ENCODE peak calls at places on chromosome 22, in eight cellular contexts. One of them, this sample, is unnamed.

GRCh38 chr22:47143249-47143938 is 380.9 kb downstream of the TBC1D22A start:
- DNase-seq in germinal center: no peak
- DNase-seq in GM23248: no peak
- DNase-seq in kidney glomerular epithelial cell: no peak
- DNase-seq in nephron progenitor cell: no peak
- DNase-seq in non-pigmented ciliary epithelial cell: no peak
- DNase-seq in Calu3: no peak
- DNase-seq in posterior cingulate gyrus: no peak
- DNase-seq in this sample: no peak

GRCh38 chr22:20014526-20015186 is 2.0 kb downstream of the ARVCF start:
- DNase-seq in germinal center: no peak
- DNase-seq in GM23248: no peak
- DNase-seq in kidney glomerular epithelial cell: no peak
- DNase-seq in nephron progenitor cell: no peak
- DNase-seq in non-pigmented ciliary epithelial cell: no peak
- DNase-seq in Calu3: no peak
- DNase-seq in posterior cingulate gyrus: no peak
- DNase-seq in this sample: no peak

GRCh38 chr22:20239063-20239950 is 28.8 kb downstream of the RTN4R start:
- DNase-seq in germinal center: no peak
- DNase-seq in GM23248: peak
- DNase-seq in kidney glomerular epithelial cell: no peak
- DNase-seq in nephron progenitor cell: peak
- DNase-seq in non-pigmented ciliary epithelial cell: no peak
- DNase-seq in Calu3: no peak
- DNase-seq in posterior cingulate gyrus: peak
- DNase-seq in this sample: peak

GRCh38 chr22:40491990-40492631 is 121.7 kb downstream of the SGSM3 start:
- DNase-seq in germinal center: peak
- DNase-seq in GM23248: peak
- DNase-seq in kidney glomerular epithelial cell: no peak
- DNase-seq in nephron progenitor cell: no peak
- DNase-seq in non-pigmented ciliary epithelial cell: no peak
- DNase-seq in Calu3: no peak
- DNase-seq in posterior cingulate gyrus: no peak
- DNase-seq in this sample: peak

GRCh38 chr22:32354360-32355351 is 3.0 kb upstream of the RFPL3 start:
- DNase-seq in germinal center: no peak
- DNase-seq in GM23248: peak
- DNase-seq in kidney glomerular epithelial cell: peak
- DNase-seq in nephron progenitor cell: no peak
- DNase-seq in non-pigmented ciliary epithelial cell: peak
- DNase-seq in Calu3: no peak
- DNase-seq in posterior cingulate gyrus: no peak
- DNase-seq in this sample: peak

GRCh38 chr22:20973634-20974286 is 6.7 kb downstream of the AIFM3 start:
- DNase-seq in germinal center: no peak
- DNase-seq in GM23248: no peak
- DNase-seq in kidney glomerular epithelial cell: no peak
- DNase-seq in nephron progenitor cell: no peak
- DNase-seq in non-pigmented ciliary epithelial cell: no peak
- DNase-seq in Calu3: no peak
- DNase-seq in posterior cingulate gyrus: no peak
- DNase-seq in this sample: no peak

GRCh38 chr22:19807161-19807913 is 46.8 kb downstream of the TBX1 start:
- DNase-seq in germinal center: no peak
- DNase-seq in GM23248: no peak
- DNase-seq in kidney glomerular epithelial cell: no peak
- DNase-seq in nephron progenitor cell: no peak
- DNase-seq in non-pigmented ciliary epithelial cell: no peak
- DNase-seq in Calu3: no peak
- DNase-seq in posterior cingulate gyrus: peak
- DNase-seq in this sample: no peak

GRCh38 chr22:49292909-49293308 is 534.8 kb downstream of the BRD1 start:
- DNase-seq in germinal center: no peak
- DNase-seq in GM23248: no peak
- DNase-seq in kidney glomerular epithelial cell: no peak
- DNase-seq in nephron progenitor cell: no peak
- DNase-seq in non-pigmented ciliary epithelial cell: no peak
- DNase-seq in Calu3: no peak
- DNase-seq in posterior cingulate gyrus: no peak
- DNase-seq in this sample: no peak

GRCh38 chr22:30308518-30309230 is 18.1 kb downstream of the TBC1D10A start:
- DNase-seq in germinal center: peak
- DNase-seq in GM23248: peak
- DNase-seq in kidney glomerular epithelial cell: no peak
- DNase-seq in nephron progenitor cell: no peak
- DNase-seq in non-pigmented ciliary epithelial cell: no peak
- DNase-seq in Calu3: no peak
- DNase-seq in posterior cingulate gyrus: no peak
- DNase-seq in this sample: no peak

GRCh38 chr22:36073476-36073875 is 44.9 kb upstream of the RBFOX2 start:
- DNase-seq in germinal center: no peak
- DNase-seq in GM23248: peak
- DNase-seq in kidney glomerular epithelial cell: no peak
- DNase-seq in nephron progenitor cell: no peak
- DNase-seq in non-pigmented ciliary epithelial cell: no peak
- DNase-seq in Calu3: no peak
- DNase-seq in posterior cingulate gyrus: no peak
- DNase-seq in this sample: no peak

GRCh38 chr22:44729391-44730012 is 22.9 kb upstream of the ARHGAP8 start:
- DNase-seq in germinal center: no peak
- DNase-seq in GM23248: peak
- DNase-seq in kidney glomerular epithelial cell: no peak
- DNase-seq in nephron progenitor cell: no peak
- DNase-seq in non-pigmented ciliary epithelial cell: no peak
- DNase-seq in Calu3: no peak
- DNase-seq in posterior cingulate gyrus: peak
- DNase-seq in this sample: peak

GRCh38 chr22:45096256-45096907 is 67.3 kb upstream of the NUP50 start:
- DNase-seq in germinal center: peak
- DNase-seq in GM23248: peak
- DNase-seq in kidney glomerular epithelial cell: peak
- DNase-seq in nephron progenitor cell: peak
- DNase-seq in non-pigmented ciliary epithelial cell: no peak
- DNase-seq in Calu3: peak
- DNase-seq in posterior cingulate gyrus: peak
- DNase-seq in this sample: peak

GRCh38 chr22:49979587-49980264 is 19.2 kb downstream of the PIM3 start:
- DNase-seq in germinal center: no peak
- DNase-seq in GM23248: peak
- DNase-seq in kidney glomerular epithelial cell: no peak
- DNase-seq in nephron progenitor cell: peak
- DNase-seq in non-pigmented ciliary epithelial cell: no peak
- DNase-seq in Calu3: peak
- DNase-seq in posterior cingulate gyrus: no peak
- DNase-seq in this sample: peak

GRCh38 chr22:37546436-37547248 is 13.6 kb upstream of the CDC42EP1 start:
- DNase-seq in germinal center: no peak
- DNase-seq in GM23248: peak
- DNase-seq in kidney glomerular epithelial cell: no peak
- DNase-seq in nephron progenitor cell: no peak
- DNase-seq in non-pigmented ciliary epithelial cell: no peak
- DNase-seq in Calu3: no peak
- DNase-seq in posterior cingulate gyrus: no peak
- DNase-seq in this sample: no peak

GRCh38 chr22:21807545-21807944 is 59.9 kb downstream of the MAPK1 start:
- DNase-seq in germinal center: no peak
- DNase-seq in GM23248: peak
- DNase-seq in kidney glomerular epithelial cell: no peak
- DNase-seq in nephron progenitor cell: no peak
- DNase-seq in non-pigmented ciliary epithelial cell: no peak
- DNase-seq in Calu3: no peak
- DNase-seq in posterior cingulate gyrus: no peak
- DNase-seq in this sample: no peak

GRCh38 chr22:36056980-36057379 is 28.4 kb upstream of the RBFOX2 start:
- DNase-seq in germinal center: no peak
- DNase-seq in GM23248: peak
- DNase-seq in kidney glomerular epithelial cell: no peak
- DNase-seq in nephron progenitor cell: no peak
- DNase-seq in non-pigmented ciliary epithelial cell: no peak
- DNase-seq in Calu3: no peak
- DNase-seq in posterior cingulate gyrus: no peak
- DNase-seq in this sample: no peak

GRCh38 chr22:42326786-42327185 is 56.3 kb upstream of the TCF20 start:
- DNase-seq in germinal center: no peak
- DNase-seq in GM23248: no peak
- DNase-seq in kidney glomerular epithelial cell: no peak
- DNase-seq in nephron progenitor cell: no peak
- DNase-seq in non-pigmented ciliary epithelial cell: no peak
- DNase-seq in Calu3: no peak
- DNase-seq in posterior cingulate gyrus: no peak
- DNase-seq in this sample: no peak

GRCh38 chr22:50581950-50582561 is 593 bp downstream of the CHKB start:
- DNase-seq in germinal center: no peak
- DNase-seq in GM23248: peak
- DNase-seq in kidney glomerular epithelial cell: no peak
- DNase-seq in nephron progenitor cell: no peak
- DNase-seq in non-pigmented ciliary epithelial cell: no peak
- DNase-seq in Calu3: no peak
- DNase-seq in posterior cingulate gyrus: no peak
- DNase-seq in this sample: peak

GRCh38 chr22:49853981-49854791 is 542 bp downstream of the ZBED4 start:
- DNase-seq in germinal center: peak
- DNase-seq in GM23248: peak
- DNase-seq in kidney glomerular epithelial cell: no peak
- DNase-seq in nephron progenitor cell: peak
- DNase-seq in non-pigmented ciliary epithelial cell: no peak
- DNase-seq in Calu3: peak
- DNase-seq in posterior cingulate gyrus: no peak
- DNase-seq in this sample: peak

GRCh38 chr22:48238966-48239365 is 1476.5 kb downstream of the TBC1D22A start:
- DNase-seq in germinal center: no peak
- DNase-seq in GM23248: no peak
- DNase-seq in kidney glomerular epithelial cell: no peak
- DNase-seq in nephron progenitor cell: no peak
- DNase-seq in non-pigmented ciliary epithelial cell: no peak
- DNase-seq in Calu3: no peak
- DNase-seq in posterior cingulate gyrus: no peak
- DNase-seq in this sample: no peak

GRCh38 chr22:44730490-44731356 is 21.7 kb upstream of the ARHGAP8 start:
- DNase-seq in germinal center: no peak
- DNase-seq in GM23248: peak
- DNase-seq in kidney glomerular epithelial cell: no peak
- DNase-seq in nephron progenitor cell: no peak
- DNase-seq in non-pigmented ciliary epithelial cell: no peak
- DNase-seq in Calu3: no peak
- DNase-seq in posterior cingulate gyrus: no peak
- DNase-seq in this sample: no peak

GRCh38 chr22:40499187-40499753 is 128.9 kb downstream of the SGSM3 start:
- DNase-seq in germinal center: no peak
- DNase-seq in GM23248: peak
- DNase-seq in kidney glomerular epithelial cell: peak
- DNase-seq in nephron progenitor cell: no peak
- DNase-seq in non-pigmented ciliary epithelial cell: peak
- DNase-seq in Calu3: peak
- DNase-seq in posterior cingulate gyrus: no peak
- DNase-seq in this sample: peak

GRCh38 chr22:32202539-32203180 is 2.2 kb downstream of the RFPL2 start:
- DNase-seq in germinal center: peak
- DNase-seq in GM23248: peak
- DNase-seq in kidney glomerular epithelial cell: peak
- DNase-seq in nephron progenitor cell: peak
- DNase-seq in non-pigmented ciliary epithelial cell: no peak
- DNase-seq in Calu3: peak
- DNase-seq in posterior cingulate gyrus: peak
- DNase-seq in this sample: peak

GRCh38 chr22:46849951-46850350 is 87.5 kb downstream of the TBC1D22A start:
- DNase-seq in germinal center: no peak
- DNase-seq in GM23248: no peak
- DNase-seq in kidney glomerular epithelial cell: no peak
- DNase-seq in nephron progenitor cell: no peak
- DNase-seq in non-pigmented ciliary epithelial cell: no peak
- DNase-seq in Calu3: no peak
- DNase-seq in posterior cingulate gyrus: no peak
- DNase-seq in this sample: no peak

GRCh38 chr22:42327462-42328129 is 57.1 kb upstream of the TCF20 start:
- DNase-seq in germinal center: no peak
- DNase-seq in GM23248: no peak
- DNase-seq in kidney glomerular epithelial cell: no peak
- DNase-seq in nephron progenitor cell: no peak
- DNase-seq in non-pigmented ciliary epithelial cell: no peak
- DNase-seq in Calu3: no peak
- DNase-seq in posterior cingulate gyrus: no peak
- DNase-seq in this sample: no peak

GRCh38 chr22:40175571-40176105 is 2.1 kb upstream of the TNRC6B start:
- DNase-seq in germinal center: no peak
- DNase-seq in GM23248: peak
- DNase-seq in kidney glomerular epithelial cell: no peak
- DNase-seq in nephron progenitor cell: no peak
- DNase-seq in non-pigmented ciliary epithelial cell: no peak
- DNase-seq in Calu3: no peak
- DNase-seq in posterior cingulate gyrus: no peak
- DNase-seq in this sample: no peak

GRCh38 chr22:30116362-30117117 is 36.3 kb downstream of the HORMAD2 start:
- DNase-seq in germinal center: no peak
- DNase-seq in GM23248: peak
- DNase-seq in kidney glomerular epithelial cell: peak
- DNase-seq in nephron progenitor cell: no peak
- DNase-seq in non-pigmented ciliary epithelial cell: no peak
- DNase-seq in Calu3: no peak
- DNase-seq in posterior cingulate gyrus: no peak
- DNase-seq in this sample: peak

GRCh38 chr22:41908409-41909289 is 6.2 kb downstream of the SHISA8 start:
- DNase-seq in germinal center: no peak
- DNase-seq in GM23248: no peak
- DNase-seq in kidney glomerular epithelial cell: no peak
- DNase-seq in nephron progenitor cell: no peak
- DNase-seq in non-pigmented ciliary epithelial cell: no peak
- DNase-seq in Calu3: no peak
- DNase-seq in posterior cingulate gyrus: no peak
- DNase-seq in this sample: no peak

GRCh38 chr22:37059876-37060449 is 8.4 kb downstream of the KCTD17 start:
- DNase-seq in germinal center: no peak
- DNase-seq in GM23248: no peak
- DNase-seq in kidney glomerular epithelial cell: no peak
- DNase-seq in nephron progenitor cell: no peak
- DNase-seq in non-pigmented ciliary epithelial cell: no peak
- DNase-seq in Calu3: no peak
- DNase-seq in posterior cingulate gyrus: no peak
- DNase-seq in this sample: no peak

GRCh38 chr22:22712092-22712658 is 67.8 kb downstream of the GGTLC2 start:
- DNase-seq in germinal center: peak
- DNase-seq in GM23248: no peak
- DNase-seq in kidney glomerular epithelial cell: no peak
- DNase-seq in nephron progenitor cell: no peak
- DNase-seq in non-pigmented ciliary epithelial cell: no peak
- DNase-seq in Calu3: no peak
- DNase-seq in posterior cingulate gyrus: no peak
- DNase-seq in this sample: no peak

This sample was measured in NB4.